ENCODE peak calls at places on chromosomes 2 and 18, in seven cellular contexts. One of them, this sample, is unnamed.

GRCh38 chr18:42174909-42175308 is 219.9 kb downstream of the PIK3C3 start:
- ATAC-seq in CD4-positive, CD25-positive, alpha-beta regulatory T cell: no peak
- ATAC-seq in pancreas: no peak
- ATAC-seq in right cardiac atrium: no peak
- ATAC-seq in activated CD8-positive, alpha-beta T cell treated with anti-CD3 and anti-CD28 coated beads for 36 hours: no peak
- ATAC-seq in gastroesophageal sphincter: no peak
- ATAC-seq in stimulated activated naive CD8-positive, alpha-beta T cell treated with anti-CD3 and anti-CD28 coated beads, Interleukin-15, Interleukin-2, amounts not matched to agents 100 U/mL and 50 U/mL, for 24 hours: no peak
- ATAC-seq in this sample: peak

GRCh38 chr18:13269599-13270011 is 51.0 kb downstream of the LDLRAD4 start:
- ATAC-seq in CD4-positive, CD25-positive, alpha-beta regulatory T cell: no peak
- ATAC-seq in pancreas: no peak
- ATAC-seq in right cardiac atrium: no peak
- ATAC-seq in activated CD8-positive, alpha-beta T cell treated with anti-CD3 and anti-CD28 coated beads for 36 hours: no peak
- ATAC-seq in gastroesophageal sphincter: peak
- ATAC-seq in stimulated activated naive CD8-positive, alpha-beta T cell treated with anti-CD3 and anti-CD28 coated beads, Interleukin-15, Interleukin-2, amounts not matched to agents 100 U/mL and 50 U/mL, for 24 hours: no peak
- ATAC-seq in this sample: no peak

GRCh38 chr2:138814123-138814883 is 34.1 kb upstream of the NXPH2 start:
- ATAC-seq in CD4-positive, CD25-positive, alpha-beta regulatory T cell: no peak
- ATAC-seq in pancreas: no peak
- ATAC-seq in right cardiac atrium: no peak
- ATAC-seq in activated CD8-positive, alpha-beta T cell treated with anti-CD3 and anti-CD28 coated beads for 36 hours: no peak
- ATAC-seq in gastroesophageal sphincter: no peak
- ATAC-seq in stimulated activated naive CD8-positive, alpha-beta T cell treated with anti-CD3 and anti-CD28 coated beads, Interleukin-15, Interleukin-2, amounts not matched to agents 100 U/mL and 50 U/mL, for 24 hours: no peak
- ATAC-seq in this sample: no peak

GRCh38 chr2:136232447-136233172 is 114.7 kb upstream of the CXCR4 start:
- ATAC-seq in CD4-positive, CD25-positive, alpha-beta regulatory T cell: no peak
- ATAC-seq in pancreas: no peak
- ATAC-seq in right cardiac atrium: no peak
- ATAC-seq in activated CD8-positive, alpha-beta T cell treated with anti-CD3 and anti-CD28 coated beads for 36 hours: no peak
- ATAC-seq in gastroesophageal sphincter: no peak
- ATAC-seq in stimulated activated naive CD8-positive, alpha-beta T cell treated with anti-CD3 and anti-CD28 coated beads, Interleukin-15, Interleukin-2, amounts not matched to agents 100 U/mL and 50 U/mL, for 24 hours: no peak
- ATAC-seq in this sample: no peak

GRCh38 chr2:62216113-62216512 is 20.2 kb downstream of the B3GNT2 start:
- ATAC-seq in CD4-positive, CD25-positive, alpha-beta regulatory T cell: no peak
- ATAC-seq in pancreas: no peak
- ATAC-seq in right cardiac atrium: no peak
- ATAC-seq in activated CD8-positive, alpha-beta T cell treated with anti-CD3 and anti-CD28 coated beads for 36 hours: no peak
- ATAC-seq in gastroesophageal sphincter: no peak
- ATAC-seq in stimulated activated naive CD8-positive, alpha-beta T cell treated with anti-CD3 and anti-CD28 coated beads, Interleukin-15, Interleukin-2, amounts not matched to agents 100 U/mL and 50 U/mL, for 24 hours: no peak
- ATAC-seq in this sample: no peak

GRCh38 chr2:215754546-215754945 is 258.8 kb downstream of the MREG start:
- ATAC-seq in CD4-positive, CD25-positive, alpha-beta regulatory T cell: no peak
- ATAC-seq in pancreas: no peak
- ATAC-seq in right cardiac atrium: no peak
- ATAC-seq in activated CD8-positive, alpha-beta T cell treated with anti-CD3 and anti-CD28 coated beads for 36 hours: no peak
- ATAC-seq in gastroesophageal sphincter: no peak
- ATAC-seq in stimulated activated naive CD8-positive, alpha-beta T cell treated with anti-CD3 and anti-CD28 coated beads, Interleukin-15, Interleukin-2, amounts not matched to agents 100 U/mL and 50 U/mL, for 24 hours: no peak
- ATAC-seq in this sample: no peak

GRCh38 chr2:229520582-229521221 is 193.7 kb downstream of the DNER start:
- ATAC-seq in CD4-positive, CD25-positive, alpha-beta regulatory T cell: no peak
- ATAC-seq in pancreas: no peak
- ATAC-seq in right cardiac atrium: peak
- ATAC-seq in activated CD8-positive, alpha-beta T cell treated with anti-CD3 and anti-CD28 coated beads for 36 hours: no peak
- ATAC-seq in gastroesophageal sphincter: peak
- ATAC-seq in stimulated activated naive CD8-positive, alpha-beta T cell treated with anti-CD3 and anti-CD28 coated beads, Interleukin-15, Interleukin-2, amounts not matched to agents 100 U/mL and 50 U/mL, for 24 hours: no peak
- ATAC-seq in this sample: no peak

GRCh38 chr2:66568650-66569300 is 133.8 kb downstream of the MEIS1 start:
- ATAC-seq in CD4-positive, CD25-positive, alpha-beta regulatory T cell: no peak
- ATAC-seq in pancreas: no peak
- ATAC-seq in right cardiac atrium: no peak
- ATAC-seq in activated CD8-positive, alpha-beta T cell treated with anti-CD3 and anti-CD28 coated beads for 36 hours: no peak
- ATAC-seq in gastroesophageal sphincter: no peak
- ATAC-seq in stimulated activated naive CD8-positive, alpha-beta T cell treated with anti-CD3 and anti-CD28 coated beads, Interleukin-15, Interleukin-2, amounts not matched to agents 100 U/mL and 50 U/mL, for 24 hours: no peak
- ATAC-seq in this sample: no peak

GRCh38 chr18:9094307-9095226 is 7.9 kb upstream of the NDUFV2 start:
- ATAC-seq in CD4-positive, CD25-positive, alpha-beta regulatory T cell: no peak
- ATAC-seq in pancreas: no peak
- ATAC-seq in right cardiac atrium: no peak
- ATAC-seq in activated CD8-positive, alpha-beta T cell treated with anti-CD3 and anti-CD28 coated beads for 36 hours: peak
- ATAC-seq in gastroesophageal sphincter: peak
- ATAC-seq in stimulated activated naive CD8-positive, alpha-beta T cell treated with anti-CD3 and anti-CD28 coated beads, Interleukin-15, Interleukin-2, amounts not matched to agents 100 U/mL and 50 U/mL, for 24 hours: peak
- ATAC-seq in this sample: no peak

GRCh38 chr2:27622921-27623384 is 5.9 kb downstream of the CCDC121 start:
- ATAC-seq in CD4-positive, CD25-positive, alpha-beta regulatory T cell: no peak
- ATAC-seq in pancreas: no peak
- ATAC-seq in right cardiac atrium: no peak
- ATAC-seq in activated CD8-positive, alpha-beta T cell treated with anti-CD3 and anti-CD28 coated beads for 36 hours: no peak
- ATAC-seq in gastroesophageal sphincter: no peak
- ATAC-seq in stimulated activated naive CD8-positive, alpha-beta T cell treated with anti-CD3 and anti-CD28 coated beads, Interleukin-15, Interleukin-2, amounts not matched to agents 100 U/mL and 50 U/mL, for 24 hours: peak
- ATAC-seq in this sample: no peak

GRCh38 chr2:191066281-191067233 is 52.6 kb upstream of the STAT1 start:
- ATAC-seq in CD4-positive, CD25-positive, alpha-beta regulatory T cell: no peak
- ATAC-seq in pancreas: no peak
- ATAC-seq in right cardiac atrium: no peak
- ATAC-seq in activated CD8-positive, alpha-beta T cell treated with anti-CD3 and anti-CD28 coated beads for 36 hours: peak
- ATAC-seq in gastroesophageal sphincter: peak
- ATAC-seq in stimulated activated naive CD8-positive, alpha-beta T cell treated with anti-CD3 and anti-CD28 coated beads, Interleukin-15, Interleukin-2, amounts not matched to agents 100 U/mL and 50 U/mL, for 24 hours: peak
- ATAC-seq in this sample: no peak

GRCh38 chr2:190216829-190217228 is 102.8 kb downstream of the HIBCH start:
- ATAC-seq in CD4-positive, CD25-positive, alpha-beta regulatory T cell: no peak
- ATAC-seq in pancreas: no peak
- ATAC-seq in right cardiac atrium: no peak
- ATAC-seq in activated CD8-positive, alpha-beta T cell treated with anti-CD3 and anti-CD28 coated beads for 36 hours: no peak
- ATAC-seq in gastroesophageal sphincter: no peak
- ATAC-seq in stimulated activated naive CD8-positive, alpha-beta T cell treated with anti-CD3 and anti-CD28 coated beads, Interleukin-15, Interleukin-2, amounts not matched to agents 100 U/mL and 50 U/mL, for 24 hours: no peak
- ATAC-seq in this sample: no peak

GRCh38 chr2:8290771-8291352 is 391.0 kb upstream of the ID2 start:
- ATAC-seq in CD4-positive, CD25-positive, alpha-beta regulatory T cell: no peak
- ATAC-seq in pancreas: no peak
- ATAC-seq in right cardiac atrium: no peak
- ATAC-seq in activated CD8-positive, alpha-beta T cell treated with anti-CD3 and anti-CD28 coated beads for 36 hours: no peak
- ATAC-seq in gastroesophageal sphincter: no peak
- ATAC-seq in stimulated activated naive CD8-positive, alpha-beta T cell treated with anti-CD3 and anti-CD28 coated beads, Interleukin-15, Interleukin-2, amounts not matched to agents 100 U/mL and 50 U/mL, for 24 hours: no peak
- ATAC-seq in this sample: no peak

This sample was measured in esophagus mucosa.